ENCODE peak calls at places on chromosomes 4 and X, in four cellular contexts. One of them, this sample, is unnamed.

GRCh38 chr4:37475087-37475486 is 211.1 kb downstream of the RELL1 start:
- DNase-seq in G401: peak; percentile 8
- DNase-seq in stimulated activated CD8-positive, alpha-beta memory T cell treated with anti-CD3 and anti-CD28 coated beads, Interleukin-15, amount 100 ng/mL, for 24 hours: no peak
- DNase-seq in posterior cingulate gyrus: no peak
- DNase-seq in this sample: no peak

GRCh38 chrX:116873678-116874077 is 410.9 kb upstream of the CT83 start:
- DNase-seq in stimulated activated CD8-positive, alpha-beta memory T cell treated with anti-CD3 and anti-CD28 coated beads, Interleukin-15, amount 100 ng/mL, for 24 hours: no peak
- DNase-seq in G401: no peak
- DNase-seq in posterior cingulate gyrus: no peak
- DNase-seq in this sample: no peak

GRCh38 chrX:70479970-70480659 is 35.5 kb downstream of the DLG3 start:
- DNase-seq in G401: no peak
- DNase-seq in posterior cingulate gyrus: no peak
- DNase-seq in stimulated activated CD8-positive, alpha-beta memory T cell treated with anti-CD3 and anti-CD28 coated beads, Interleukin-15, amount 100 ng/mL, for 24 hours: no peak
- DNase-seq in this sample: no peak

GRCh38 chr4:41887821-41888699 is 47.2 kb upstream of the TMEM33 start:
- DNase-seq in stimulated activated CD8-positive, alpha-beta memory T cell treated with anti-CD3 and anti-CD28 coated beads, Interleukin-15, amount 100 ng/mL, for 24 hours: no peak
- DNase-seq in posterior cingulate gyrus: no peak
- DNase-seq in G401: peak; percentile 45
- DNase-seq in this sample: no peak

GRCh38 chrX:6500717-6501116 is 34.2 kb downstream of the VCX3A start:
- DNase-seq in stimulated activated CD8-positive, alpha-beta memory T cell treated with anti-CD3 and anti-CD28 coated beads, Interleukin-15, amount 100 ng/mL, for 24 hours: no peak
- DNase-seq in posterior cingulate gyrus: no peak
- DNase-seq in G401: no peak
- DNase-seq in this sample: no peak

GRCh38 chr4:7852568-7853185 is 87.0 kb downstream of the AFAP1 start:
- DNase-seq in posterior cingulate gyrus: no peak
- DNase-seq in G401: no peak
- DNase-seq in stimulated activated CD8-positive, alpha-beta memory T cell treated with anti-CD3 and anti-CD28 coated beads, Interleukin-15, amount 100 ng/mL, for 24 hours: no peak
- DNase-seq in this sample: no peak

GRCh38 chrX:2863646-2864045 is 34.9 kb downstream of the GYG2 start:
- DNase-seq in G401: no peak
- DNase-seq in stimulated activated CD8-positive, alpha-beta memory T cell treated with anti-CD3 and anti-CD28 coated beads, Interleukin-15, amount 100 ng/mL, for 24 hours: no peak
- DNase-seq in posterior cingulate gyrus: no peak
- DNase-seq in this sample: no peak

GRCh38 chr4:113407409-113407808 is 354.1 kb downstream of the CAMK2D start:
- DNase-seq in stimulated activated CD8-positive, alpha-beta memory T cell treated with anti-CD3 and anti-CD28 coated beads, Interleukin-15, amount 100 ng/mL, for 24 hours: no peak
- DNase-seq in posterior cingulate gyrus: no peak
- DNase-seq in G401: no peak
- DNase-seq in this sample: no peak

GRCh38 chr4:99815597-99816011 is 1.0 kb upstream of the DAPP1 start:
- DNase-seq in G401: no peak
- DNase-seq in posterior cingulate gyrus: no peak
- DNase-seq in stimulated activated CD8-positive, alpha-beta memory T cell treated with anti-CD3 and anti-CD28 coated beads, Interleukin-15, amount 100 ng/mL, for 24 hours: no peak
- DNase-seq in this sample: no peak

GRCh38 chr4:53551963-53552362 is 39.3 kb downstream of the LNX1 start:
- DNase-seq in G401: no peak
- DNase-seq in stimulated activated CD8-positive, alpha-beta memory T cell treated with anti-CD3 and anti-CD28 coated beads, Interleukin-15, amount 100 ng/mL, for 24 hours: no peak
- DNase-seq in posterior cingulate gyrus: no peak
- DNase-seq in this sample: no peak

GRCh38 chrX:57380026-57380796 is 93.7 kb downstream of the FAAH2 start:
- DNase-seq in G401: no peak
- DNase-seq in posterior cingulate gyrus: no peak
- DNase-seq in stimulated activated CD8-positive, alpha-beta memory T cell treated with anti-CD3 and anti-CD28 coated beads, Interleukin-15, amount 100 ng/mL, for 24 hours: no peak
- DNase-seq in this sample: no peak

GRCh38 chr4:109378511-109378910 is 55.1 kb upstream of the SEC24B start:
- DNase-seq in G401: no peak
- DNase-seq in posterior cingulate gyrus: no peak
- DNase-seq in stimulated activated CD8-positive, alpha-beta memory T cell treated with anti-CD3 and anti-CD28 coated beads, Interleukin-15, amount 100 ng/mL, for 24 hours: no peak
- DNase-seq in this sample: no peak